ENCODE peak calls at places on chromosome 7, in seven cellular contexts. J is A549, L is suprapubic skin, G is transverse colon, N is GM12878, C is esophagus muscularis mucosa, V is HepG2. K is an unnamed sample.

GRCh38 chr7:21256310-21256877 is 171.5 kb upstream of the SP4 start:
- DNase-seq in J (peak; percentile 6), L (no peak), G (no peak), N (no peak), C (no peak), V (peak; percentile 31), K (no peak)

GRCh38 chr7:104156842-104157277 is 51.0 kb downstream of the ORC5 start:
- DNase-seq in J (peak; percentile 5), L (no peak), G (no peak), N (no peak), C (no peak), V (peak; percentile 45), K (no peak)

GRCh38 chr7:126185959-126186580 is 1066.7 kb downstream of the GRM8 start:
- DNase-seq in J (no peak), L (peak; percentile 50), G (no peak), N (no peak), C (no peak), V (no peak), K (no peak)

GRCh38 chr7:71155236-71155635 is 23.3 kb downstream of the GALNT17 start:
- DNase-seq in J (no peak), L (peak; percentile 44), G (no peak), N (no peak), C (no peak), V (no peak), K (no peak)

GRCh38 chr7:27359737-27360136 is 117.1 kb downstream of the EVX1 start:
- DNase-seq in J (no peak), L (no peak), G (no peak), N (no peak), C (no peak), V (no peak), K (no peak)

GRCh38 chr7:513521-514166 is 6.0 kb downstream of the PDGFA start:
- DNase-seq in J (no peak), L (no peak), G (no peak), N (no peak), C (no peak), V (no peak), K (no peak)

GRCh38 chr7:767580-767940 is 40.5 kb upstream of the PRKAR1B start:
- DNase-seq in J (no peak), L (no peak), G (no peak), N (no peak), C (no peak), V (no peak), K (no peak)

GRCh38 chr7:155951554-155952158 is 139.4 kb upstream of the SHH start:
- DNase-seq in J (peak; percentile 99), L (no peak), G (peak; percentile 25), N (no peak), C (peak; percentile 87), V (peak; percentile 97), K (no peak)

GRCh38 chr7:93161181-93161762 is 13.1 kb upstream of the SAMD9L start:
- DNase-seq in J (no peak), L (no peak), G (no peak), N (no peak), C (no peak), V (no peak), K (no peak)

GRCh38 chr7:82542665-82543064 is 99.1 kb upstream of the CACNA2D1 start:
- DNase-seq in J (no peak), L (no peak), G (no peak), N (no peak), C (no peak), V (no peak), K (no peak)

GRCh38 chr7:119197872-119198527 is 973.5 kb downstream of the ANKRD7 start:
- DNase-seq in J (peak; percentile 1), L (no peak), G (no peak), N (peak; percentile 0), C (no peak), V (peak; percentile 41), K (peak; percentile 44)

GRCh38 chr7:113131367-113131766 is 13.0 kb upstream of the SMIM30 start:
- DNase-seq in J (no peak), L (no peak), G (no peak), N (no peak), C (no peak), V (no peak), K (no peak)

GRCh38 chr7:100472854-100473499 is 6.0 kb downstream of the TSC22D4 start:
- DNase-seq in J (no peak), L (no peak), G (no peak), N (no peak), C (no peak), V (no peak), K (no peak)

GRCh38 chr7:32489788-32490126 is 423 bp downstream of the LSM5 start:
- DNase-seq in J (no peak), L (no peak), G (no peak), N (no peak), C (peak; percentile 5), V (peak; percentile 76), K (no peak)

GRCh38 chr7:41956712-41957111 is 253.8 kb upstream of the INHBA start:
- DNase-seq in J (no peak), L (no peak), G (no peak), N (no peak), C (no peak), V (no peak), K (no peak)

GRCh38 chr7:116598278-116598677 is 73.4 kb downstream of the CAV1 start:
- DNase-seq in J (no peak), L (no peak), G (no peak), N (no peak), C (no peak), V (no peak), K (no peak)

GRCh38 chr7:3673524-3673923 is 372.5 kb downstream of the SDK1 start:
- DNase-seq in J (no peak), L (no peak), G (peak; percentile 50), N (no peak), C (no peak), V (peak; percentile 23), K (no peak)

GRCh38 chr7:101402081-101402779 is 39.6 kb downstream of the COL26A1 start:
- DNase-seq in J (peak; percentile 72), L (no peak), G (no peak), N (no peak), C (no peak), V (no peak), K (no peak)

GRCh38 chr7:42876182-42877068 is 35.4 kb downstream of the C7orf25 start:
- DNase-seq in J (no peak), L (no peak), G (peak; percentile 65), N (no peak), C (no peak), V (peak; percentile 42), K (peak; percentile 30)

GRCh38 chr7:103119791-103120291 is 29.1 kb downstream of the NAPEPLD start:
- DNase-seq in J (no peak), L (no peak), G (no peak), N (no peak), C (no peak), V (no peak), K (no peak)

GRCh38 chr7:25678215-25678614 is 449.9 kb upstream of the NPVF start:
- DNase-seq in J (no peak), L (no peak), G (no peak), N (no peak), C (peak; percentile 34), V (no peak), K (no peak)

GRCh38 chr7:151744051-151744580 is 132.8 kb downstream of the PRKAG2 start:
- DNase-seq in J (no peak), L (no peak), G (no peak), N (no peak), C (no peak), V (no peak), K (no peak)

GRCh38 chr7:151745706-151746105 is 131.2 kb downstream of the PRKAG2 start:
- DNase-seq in J (no peak), L (no peak), G (no peak), N (no peak), C (no peak), V (no peak), K (no peak)

GRCh38 chr7:151744656-151745055 is 132.3 kb downstream of the PRKAG2 start:
- DNase-seq in J (no peak), L (no peak), G (no peak), N (no peak), C (no peak), V (no peak), K (no peak)

GRCh38 chr7:151743481-151743983 is 133.4 kb downstream of the PRKAG2 start:
- DNase-seq in J (no peak), L (no peak), G (no peak), N (no peak), C (no peak), V (no peak), K (no peak)

GRCh38 chr7:151745090-151745638 is 131.8 kb downstream of the PRKAG2 start:
- DNase-seq in J (peak; percentile 93), L (no peak), G (peak; percentile 86), N (no peak), C (no peak), V (peak; percentile 95), K (peak; percentile 21)
- TF ChIP-seq EP300 in J (peak; percentile 84), L (no peak), G (no peak), N (no peak), C (no peak), V (peak; percentile 89), K (no peak)

GRCh38 chr7:76216683-76217082 is 15.0 kb downstream of the SRRM3 start:
- DNase-seq in J (no peak), L (no peak), G (no peak), N (no peak), C (no peak), V (no peak), K (no peak)
- TF ChIP-seq EP300 in J (no peak), L (no peak), G (no peak), N (no peak), C (no peak), V (no peak), K (no peak)

GRCh38 chr7:151269511-151269910 is 21.0 kb upstream of the SMARCD3 start:
- DNase-seq in J (no peak), L (no peak), G (no peak), N (no peak), C (no peak), V (no peak), K (no peak)
- TF ChIP-seq EP300 in J (no peak), L (no peak), G (no peak), N (no peak), C (no peak), V (no peak), K (no peak)

GRCh38 chr7:47979145-47979831 is at the start of gene HUS1:
- DNase-seq in J (peak; percentile 90), L (peak; percentile 96), G (peak; percentile 96), N (peak; percentile 68), C (peak; percentile 97), V (peak; percentile 80), K (peak; percentile 90)
- TF ChIP-seq EP300 in J (no peak), L (no peak), G (peak; percentile 2), N (no peak), C (no peak), V (peak; percentile 60), K (peak; percentile 41)

GRCh38 chr7:136033413-136034031 is 56.4 kb upstream of the MTPN start:
- DNase-seq in J (no peak), L (no peak), G (peak; percentile 16), N (no peak), C (no peak), V (no peak), K (no peak)
- TF ChIP-seq EP300 in J (no peak), L (no peak), G (peak; percentile 92), N (no peak), C (no peak), V (no peak), K (no peak)